ENCODE peak calls at places on chromosomes 7 and 10, in ten cellular contexts. M is NCI-H1092, C is mammary epithelial cell, I is hypothalamus, V is adrenal gland, Y is right cardiac atrium, K is cardiac fibroblast, Q is T-helper 9 cell, R is omental fat pad, U is amniotic stem cell. N is an unnamed sample.

GRCh38 chr10:3067859-3068179 is 471 bp downstream of the PFKP start:
- DNase-seq in M (no peak), C (no peak), I (peak), V (no peak), Y (no peak), K (no peak), Q (no peak), R (no peak), U (no peak), N (no peak)

GRCh38 chr7:70177166-70177565 is 578.9 kb downstream of the AUTS2 start:
- DNase-seq in M (no peak), C (no peak), I (no peak), V (no peak), Y (no peak), K (no peak), Q (no peak), R (no peak), U (peak), N (no peak)

GRCh38 chr7:99525713-99526440 is 21.4 kb downstream of the ZKSCAN5 start:
- DNase-seq in M (no peak), C (no peak), I (no peak), V (no peak), Y (no peak), K (peak), Q (no peak), R (no peak), U (no peak), N (no peak)

GRCh38 chr10:96374639-96374984 is 15.8 kb upstream of the OPALIN start:
- DNase-seq in M (no peak), C (no peak), I (no peak), V (no peak), Y (no peak), K (no peak), Q (no peak), R (no peak), U (no peak), N (no peak)

GRCh38 chr7:28389504-28390385 is 22.6 kb upstream of the CREB5 start:
- DNase-seq in M (peak), C (peak), I (no peak), V (no peak), Y (no peak), K (peak), Q (no peak), R (no peak), U (peak), N (no peak)

GRCh38 chr10:100811752-100812750 is 66.7 kb downstream of the PAX2 start:
- DNase-seq in M (no peak), C (no peak), I (no peak), V (no peak), Y (no peak), K (no peak), Q (no peak), R (peak), U (no peak), N (no peak)

GRCh38 chr10:101972761-101973160 is 83.2 kb downstream of the ARMH3 start:
- DNase-seq in M (no peak), C (no peak), I (no peak), V (no peak), Y (no peak), K (peak), Q (no peak), R (no peak), U (no peak), N (no peak)

GRCh38 chr7:77800730-77801129 is 2.2 kb downstream of the PHTF2 start:
- DNase-seq in M (no peak), C (no peak), I (no peak), V (no peak), Y (no peak), K (no peak), Q (no peak), R (no peak), U (no peak), N (no peak)

GRCh38 chr7:117375380-117375779 is 51.9 kb downstream of the ASZ1 start:
- DNase-seq in M (no peak), C (peak), I (no peak), V (no peak), Y (no peak), K (peak), Q (no peak), R (no peak), U (no peak), N (no peak)

GRCh38 chr7:106418526-106418925 is 133.7 kb upstream of the NAMPT start:
- DNase-seq in M (no peak), C (peak), I (no peak), V (no peak), Y (no peak), K (peak), Q (no peak), R (no peak), U (no peak), N (no peak)

GRCh38 chr10:1420663-1421362 is 316.5 kb downstream of the ADARB2 start:
- DNase-seq in M (peak), C (peak), I (peak), V (peak), Y (no peak), K (no peak), Q (peak), R (no peak), U (no peak), N (no peak)

GRCh38 chr10:1114355-1115261 is 58.4 kb downstream of the WDR37 start:
- DNase-seq in M (no peak), C (no peak), I (no peak), V (peak), Y (no peak), K (no peak), Q (no peak), R (no peak), U (no peak), N (no peak)

GRCh38 chr10:48656241-48656921 is 28.3 kb upstream of the WDFY4 start:
- DNase-seq in M (peak), C (peak), I (peak), V (peak), Y (peak), K (peak), Q (peak), R (peak), U (peak), N (peak)

GRCh38 chr7:1200045-1200444 is 32.6 kb upstream of the UNCX start:
- DNase-seq in M (no peak), C (no peak), I (no peak), V (no peak), Y (no peak), K (peak), Q (no peak), R (no peak), U (no peak), N (no peak)

GRCh38 chr10:89946106-89946505 is 244.7 kb downstream of the KIF20B start:
- DNase-seq in M (no peak), C (no peak), I (no peak), V (no peak), Y (no peak), K (peak), Q (no peak), R (no peak), U (no peak), N (no peak)

GRCh38 chr10:74771054-74771453 is 55.3 kb upstream of the KAT6B start:
- DNase-seq in M (no peak), C (no peak), I (no peak), V (no peak), Y (no peak), K (no peak), Q (no peak), R (no peak), U (no peak), N (no peak)

GRCh38 chr7:17710312-17710711 is 230.0 kb downstream of the SNX13 start:
- DNase-seq in M (no peak), C (no peak), I (no peak), V (no peak), Y (no peak), K (no peak), Q (no peak), R (no peak), U (no peak), N (no peak)

GRCh38 chr10:70893227-70894006 is 5.1 kb upstream of the PCBD1 start:
- DNase-seq in M (no peak), C (no peak), I (no peak), V (no peak), Y (no peak), K (no peak), Q (no peak), R (no peak), U (no peak), N (no peak)

GRCh38 chr7:46315891-46316290 is 394.8 kb upstream of the IGFBP3 start:
- DNase-seq in M (no peak), C (peak), I (no peak), V (no peak), Y (no peak), K (peak), Q (no peak), R (no peak), U (no peak), N (no peak)

GRCh38 chr10:126905776-126906703 is 812 bp downstream of the DOCK1 start:
- DNase-seq in M (no peak), C (no peak), I (peak), V (peak), Y (peak), K (peak), Q (no peak), R (no peak), U (peak), N (no peak)

GRCh38 chr7:22565315-22565811 is 65.4 kb upstream of the STEAP1B start:
- DNase-seq in M (no peak), C (peak), I (peak), V (no peak), Y (no peak), K (peak), Q (no peak), R (no peak), U (no peak), N (no peak)

GRCh38 chr10:813286-813685 is 118.2 kb downstream of the LARP4B start:
- DNase-seq in M (no peak), C (no peak), I (no peak), V (no peak), Y (no peak), K (no peak), Q (no peak), R (no peak), U (no peak), N (no peak)

GRCh38 chr7:44282601-44283171 is 42.7 kb downstream of the CAMK2B start:
- DNase-seq in M (no peak), C (no peak), I (no peak), V (peak), Y (peak), K (no peak), Q (no peak), R (peak), U (no peak), N (peak)

GRCh38 chr10:47410271-47410670 is 26.2 kb upstream of the ZNF488 start:
- DNase-seq in M (no peak), C (no peak), I (no peak), V (no peak), Y (no peak), K (no peak), Q (no peak), R (no peak), U (no peak), N (no peak)

GRCh38 chr10:1243486-1244182 is 187.4 kb downstream of the WDR37 start:
- DNase-seq in M (no peak), C (no peak), I (no peak), V (no peak), Y (no peak), K (no peak), Q (no peak), R (no peak), U (no peak), N (no peak)

N was measured in ascending aorta.